ENCODE peak calls at places on chromosomes 7 and 10, in nine cellular contexts. One of them, this sample, is unnamed.

GRCh38 chr7:77684030-77684429 is 12.2 kb upstream of the RSBN1L start:
- DNase-seq in fibroblast of pulmonary artery: peak
- DNase-seq in astrocyte of the spinal cord: peak
- DNase-seq in AG10803: peak
- DNase-seq in thoracic aorta: peak
- DNase-seq in HCT116: no peak
- DNase-seq in colonic mucosa: peak
- DNase-seq in heart right ventricle: peak
- DNase-seq in Calu3: no peak
- DNase-seq in this sample: no peak

GRCh38 chr10:88089498-88089897 is 226.1 kb downstream of the PTEN start:
- DNase-seq in fibroblast of pulmonary artery: no peak
- DNase-seq in astrocyte of the spinal cord: no peak
- DNase-seq in AG10803: no peak
- DNase-seq in thoracic aorta: no peak
- DNase-seq in HCT116: no peak
- DNase-seq in colonic mucosa: no peak
- DNase-seq in heart right ventricle: no peak
- DNase-seq in Calu3: no peak
- DNase-seq in this sample: no peak

GRCh38 chr7:155861480-155861868 is 49.2 kb upstream of the SHH start:
- DNase-seq in fibroblast of pulmonary artery: no peak
- DNase-seq in astrocyte of the spinal cord: no peak
- DNase-seq in AG10803: no peak
- DNase-seq in thoracic aorta: no peak
- DNase-seq in HCT116: no peak
- DNase-seq in colonic mucosa: peak
- DNase-seq in heart right ventricle: no peak
- DNase-seq in Calu3: no peak
- DNase-seq in this sample: peak

GRCh38 chr7:149722356-149722957 is 50.9 kb downstream of the ZNF467 start:
- DNase-seq in fibroblast of pulmonary artery: no peak
- DNase-seq in astrocyte of the spinal cord: no peak
- DNase-seq in AG10803: no peak
- DNase-seq in thoracic aorta: no peak
- DNase-seq in HCT116: no peak
- DNase-seq in colonic mucosa: no peak
- DNase-seq in heart right ventricle: no peak
- DNase-seq in Calu3: no peak
- DNase-seq in this sample: peak

GRCh38 chr10:6101181-6101580 is 12.3 kb downstream of the RBM17 start:
- DNase-seq in fibroblast of pulmonary artery: no peak
- DNase-seq in astrocyte of the spinal cord: no peak
- DNase-seq in AG10803: no peak
- DNase-seq in thoracic aorta: no peak
- DNase-seq in HCT116: no peak
- DNase-seq in colonic mucosa: no peak
- DNase-seq in heart right ventricle: no peak
- DNase-seq in Calu3: no peak
- DNase-seq in this sample: no peak

GRCh38 chr7:157652161-157652953 is 315.6 kb downstream of the DNAJB6 start:
- DNase-seq in fibroblast of pulmonary artery: no peak
- DNase-seq in astrocyte of the spinal cord: no peak
- DNase-seq in AG10803: no peak
- DNase-seq in thoracic aorta: no peak
- DNase-seq in HCT116: no peak
- DNase-seq in colonic mucosa: no peak
- DNase-seq in heart right ventricle: no peak
- DNase-seq in Calu3: no peak
- DNase-seq in this sample: no peak

GRCh38 chr7:110386914-110387313 is 704.0 kb upstream of the LRRN3 start:
- DNase-seq in fibroblast of pulmonary artery: peak
- DNase-seq in astrocyte of the spinal cord: peak
- DNase-seq in AG10803: peak
- DNase-seq in thoracic aorta: no peak
- DNase-seq in HCT116: peak
- DNase-seq in colonic mucosa: no peak
- DNase-seq in heart right ventricle: no peak
- DNase-seq in Calu3: peak
- DNase-seq in this sample: no peak

GRCh38 chr7:8442814-8443304 is 9.4 kb downstream of the NXPH1 start:
- DNase-seq in fibroblast of pulmonary artery: peak
- DNase-seq in astrocyte of the spinal cord: peak
- DNase-seq in AG10803: peak
- DNase-seq in thoracic aorta: no peak
- DNase-seq in HCT116: no peak
- DNase-seq in colonic mucosa: peak
- DNase-seq in heart right ventricle: peak
- DNase-seq in Calu3: peak
- DNase-seq in this sample: peak

GRCh38 chr7:149773446-149774236 is at the start of gene ZNF467:
- DNase-seq in fibroblast of pulmonary artery: peak
- DNase-seq in astrocyte of the spinal cord: no peak
- DNase-seq in AG10803: peak
- DNase-seq in thoracic aorta: no peak
- DNase-seq in HCT116: no peak
- DNase-seq in colonic mucosa: peak
- DNase-seq in heart right ventricle: peak
- DNase-seq in Calu3: no peak
- DNase-seq in this sample: peak

GRCh38 chr10:119724630-119725549 is 960 bp upstream of the INPP5F start:
- DNase-seq in fibroblast of pulmonary artery: peak
- DNase-seq in astrocyte of the spinal cord: peak
- DNase-seq in AG10803: peak
- DNase-seq in thoracic aorta: no peak
- DNase-seq in HCT116: no peak
- DNase-seq in colonic mucosa: no peak
- DNase-seq in heart right ventricle: peak
- DNase-seq in Calu3: no peak
- DNase-seq in this sample: no peak

GRCh38 chr7:77691892-77692491 is 4.3 kb upstream of the RSBN1L start:
- DNase-seq in fibroblast of pulmonary artery: no peak
- DNase-seq in astrocyte of the spinal cord: no peak
- DNase-seq in AG10803: no peak
- DNase-seq in thoracic aorta: no peak
- DNase-seq in HCT116: no peak
- DNase-seq in colonic mucosa: peak
- DNase-seq in heart right ventricle: no peak
- DNase-seq in Calu3: no peak
- DNase-seq in this sample: no peak

GRCh38 chr7:31002256-31002655 is 38.5 kb downstream of the GHRHR start:
- DNase-seq in fibroblast of pulmonary artery: no peak
- DNase-seq in astrocyte of the spinal cord: peak
- DNase-seq in AG10803: peak
- DNase-seq in thoracic aorta: no peak
- DNase-seq in HCT116: no peak
- DNase-seq in colonic mucosa: no peak
- DNase-seq in heart right ventricle: no peak
- DNase-seq in Calu3: no peak
- DNase-seq in this sample: no peak

GRCh38 chr7:38463277-38464224 is 167.6 kb downstream of the AMPH start:
- DNase-seq in fibroblast of pulmonary artery: peak
- DNase-seq in astrocyte of the spinal cord: peak
- DNase-seq in AG10803: peak
- DNase-seq in thoracic aorta: peak
- DNase-seq in HCT116: no peak
- DNase-seq in colonic mucosa: peak
- DNase-seq in heart right ventricle: peak
- DNase-seq in Calu3: peak
- DNase-seq in this sample: no peak

GRCh38 chr7:26399747-26400146 is 108.1 kb downstream of the SNX10 start:
- DNase-seq in fibroblast of pulmonary artery: no peak
- DNase-seq in astrocyte of the spinal cord: no peak
- DNase-seq in AG10803: no peak
- DNase-seq in thoracic aorta: no peak
- DNase-seq in HCT116: no peak
- DNase-seq in colonic mucosa: no peak
- DNase-seq in heart right ventricle: no peak
- DNase-seq in Calu3: no peak
- DNase-seq in this sample: no peak

GRCh38 chr7:64618785-64619456 is 47.0 kb upstream of the ZNF107 start:
- DNase-seq in fibroblast of pulmonary artery: peak
- DNase-seq in astrocyte of the spinal cord: peak
- DNase-seq in AG10803: peak
- DNase-seq in thoracic aorta: no peak
- DNase-seq in HCT116: peak
- DNase-seq in colonic mucosa: peak
- DNase-seq in heart right ventricle: peak
- DNase-seq in Calu3: peak
- DNase-seq in this sample: no peak

GRCh38 chr10:101028446-101029244 is 2.3 kb downstream of the PDZD7 start:
- DNase-seq in fibroblast of pulmonary artery: no peak
- DNase-seq in astrocyte of the spinal cord: no peak
- DNase-seq in AG10803: no peak
- DNase-seq in thoracic aorta: no peak
- DNase-seq in HCT116: no peak
- DNase-seq in colonic mucosa: no peak
- DNase-seq in heart right ventricle: no peak
- DNase-seq in Calu3: no peak
- DNase-seq in this sample: no peak

GRCh38 chr10:101030492-101031127 is 319 bp downstream of the PDZD7 start:
- DNase-seq in fibroblast of pulmonary artery: no peak
- DNase-seq in astrocyte of the spinal cord: no peak
- DNase-seq in AG10803: no peak
- DNase-seq in thoracic aorta: no peak
- DNase-seq in HCT116: no peak
- DNase-seq in colonic mucosa: no peak
- DNase-seq in heart right ventricle: no peak
- DNase-seq in Calu3: no peak
- DNase-seq in this sample: no peak

GRCh38 chr10:101031128-101031795 is at the start of the genes PDZD7 and SFXN3:
- DNase-seq in fibroblast of pulmonary artery: peak
- DNase-seq in astrocyte of the spinal cord: peak
- DNase-seq in AG10803: peak
- DNase-seq in thoracic aorta: peak
- DNase-seq in HCT116: peak
- DNase-seq in colonic mucosa: peak
- DNase-seq in heart right ventricle: peak
- DNase-seq in Calu3: peak
- DNase-seq in this sample: peak

GRCh38 chr10:101031796-101032636 is 982 bp downstream of the SFXN3 start:
- DNase-seq in fibroblast of pulmonary artery: peak
- DNase-seq in astrocyte of the spinal cord: peak
- DNase-seq in AG10803: peak
- DNase-seq in thoracic aorta: peak
- DNase-seq in HCT116: no peak
- DNase-seq in colonic mucosa: peak
- DNase-seq in heart right ventricle: peak
- DNase-seq in Calu3: peak
- DNase-seq in this sample: no peak

DNA sequence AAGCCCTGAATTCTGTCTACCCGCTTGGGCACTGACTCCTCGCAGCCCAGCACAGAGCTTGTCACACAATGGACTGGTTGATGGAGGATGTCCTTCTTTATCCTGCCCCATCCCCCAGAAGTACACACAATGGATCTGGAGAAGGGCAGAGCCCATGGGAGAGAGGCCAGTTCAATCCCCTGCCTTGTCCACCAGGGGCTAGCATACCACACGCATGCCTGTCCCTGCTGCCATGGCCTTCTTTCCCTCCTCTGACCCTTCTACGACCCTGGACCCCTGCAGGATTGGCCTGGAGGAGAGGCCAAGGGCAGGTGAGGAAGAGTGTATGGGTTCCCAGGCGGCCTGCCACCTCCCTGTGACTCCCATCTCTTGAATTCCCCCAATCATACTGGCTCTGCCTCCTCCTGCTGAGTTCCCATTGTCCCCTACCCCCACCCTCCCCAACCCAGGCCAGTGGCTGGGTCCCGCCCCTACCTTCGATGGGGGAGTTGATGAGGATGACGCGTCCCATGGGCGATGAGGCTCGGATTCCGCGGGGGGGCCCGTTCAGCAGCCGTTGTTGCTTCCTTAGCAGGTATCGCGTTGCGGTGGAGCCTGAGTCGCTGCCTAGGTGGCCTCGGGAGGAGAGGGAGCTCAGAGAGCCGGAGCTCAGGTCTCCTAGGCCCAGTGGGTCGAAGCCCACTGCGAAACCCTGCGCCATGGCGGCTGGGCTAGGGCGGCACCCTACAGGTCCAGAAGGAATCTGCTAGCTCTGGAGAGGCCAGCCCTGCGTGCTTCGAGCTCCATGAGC is 1.2 kb downstream of the PDZD7 start:
- DNase-seq in fibroblast of pulmonary artery: no peak
- DNase-seq in astrocyte of the spinal cord: no peak
- DNase-seq in AG10803: no peak
- DNase-seq in thoracic aorta: no peak
- DNase-seq in HCT116: no peak
- DNase-seq in colonic mucosa: no peak
- DNase-seq in heart right ventricle: no peak
- DNase-seq in Calu3: no peak
- DNase-seq in this sample: no peak
- TF ChIP-seq CTCF in fibroblast of pulmonary artery: peak
- TF ChIP-seq CTCF in astrocyte of the spinal cord: peak
- TF ChIP-seq CTCF in AG10803: peak
- TF ChIP-seq CTCF in thoracic aorta: no peak
- TF ChIP-seq CTCF in HCT116: no peak
- TF ChIP-seq CTCF in colonic mucosa: no peak
- TF ChIP-seq CTCF in heart right ventricle: no peak
- TF ChIP-seq CTCF in Calu3: no peak
- TF ChIP-seq CTCF in this sample: peak

DNA sequence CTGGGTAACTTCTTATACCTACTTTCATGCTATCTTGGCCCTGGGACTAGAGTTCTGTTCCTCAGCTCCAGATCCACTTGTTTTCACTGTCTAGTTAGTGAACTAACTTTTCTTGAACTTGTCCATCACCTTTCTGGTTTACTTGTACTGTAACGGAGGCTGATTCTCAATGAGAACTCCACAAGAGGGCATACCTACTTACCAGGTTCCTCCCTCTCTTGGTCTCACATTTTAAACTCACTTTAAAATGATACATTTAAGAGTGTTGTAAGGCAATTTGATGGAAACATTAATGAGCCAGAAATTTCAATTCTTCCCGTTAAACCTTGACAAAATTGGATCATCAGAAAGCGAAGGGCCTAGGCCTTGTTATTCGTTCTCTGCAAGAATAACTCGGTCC is 111.6 kb downstream of the MAGI2 start:
- DNase-seq in fibroblast of pulmonary artery: no peak
- DNase-seq in astrocyte of the spinal cord: no peak
- DNase-seq in AG10803: no peak
- DNase-seq in thoracic aorta: no peak
- DNase-seq in HCT116: no peak
- DNase-seq in colonic mucosa: no peak
- DNase-seq in heart right ventricle: no peak
- DNase-seq in Calu3: no peak
- DNase-seq in this sample: no peak
- TF ChIP-seq CTCF in fibroblast of pulmonary artery: no peak
- TF ChIP-seq CTCF in astrocyte of the spinal cord: peak
- TF ChIP-seq CTCF in AG10803: no peak
- TF ChIP-seq CTCF in thoracic aorta: no peak
- TF ChIP-seq CTCF in HCT116: no peak
- TF ChIP-seq CTCF in colonic mucosa: no peak
- TF ChIP-seq CTCF in heart right ventricle: peak
- TF ChIP-seq CTCF in Calu3: no peak
- TF ChIP-seq CTCF in this sample: no peak

GRCh38 chr7:112749775-112750174 is 40.4 kb downstream of the TMEM168 start:
- DNase-seq in fibroblast of pulmonary artery: no peak
- DNase-seq in astrocyte of the spinal cord: no peak
- DNase-seq in AG10803: no peak
- DNase-seq in thoracic aorta: no peak
- DNase-seq in HCT116: no peak
- DNase-seq in colonic mucosa: no peak
- DNase-seq in heart right ventricle: no peak
- DNase-seq in Calu3: no peak
- DNase-seq in this sample: no peak
- TF ChIP-seq CTCF in fibroblast of pulmonary artery: no peak
- TF ChIP-seq CTCF in astrocyte of the spinal cord: no peak
- TF ChIP-seq CTCF in AG10803: no peak
- TF ChIP-seq CTCF in thoracic aorta: no peak
- TF ChIP-seq CTCF in HCT116: no peak
- TF ChIP-seq CTCF in colonic mucosa: no peak
- TF ChIP-seq CTCF in heart right ventricle: no peak
- TF ChIP-seq CTCF in Calu3: no peak
- TF ChIP-seq CTCF in this sample: peak

GRCh38 chr7:45036317-45036716 is 36.3 kb downstream of the CCM2 start:
- DNase-seq in fibroblast of pulmonary artery: no peak
- DNase-seq in astrocyte of the spinal cord: no peak
- DNase-seq in AG10803: no peak
- DNase-seq in thoracic aorta: no peak
- DNase-seq in HCT116: no peak
- DNase-seq in colonic mucosa: no peak
- DNase-seq in heart right ventricle: no peak
- DNase-seq in Calu3: no peak
- DNase-seq in this sample: no peak
- TF ChIP-seq CTCF in fibroblast of pulmonary artery: no peak
- TF ChIP-seq CTCF in astrocyte of the spinal cord: no peak
- TF ChIP-seq CTCF in AG10803: no peak
- TF ChIP-seq CTCF in thoracic aorta: no peak
- TF ChIP-seq CTCF in HCT116: no peak
- TF ChIP-seq CTCF in colonic mucosa: no peak
- TF ChIP-seq CTCF in heart right ventricle: no peak
- TF ChIP-seq CTCF in Calu3: no peak
- TF ChIP-seq CTCF in this sample: no peak